ENCODE peak calls at places on chromosomes 5 and 9, in six cellular contexts. One of them, this sample, is unnamed.

GRCh38 chr9:86075132-86075807 is 24.1 kb downstream of the GOLM1 start:
- DNase-seq in activated naive CD4-positive, alpha-beta T cell: no peak
- DNase-seq in iris pigment epithelial cell: peak; percentile 72
- DNase-seq in RCC 7860: no peak
- DNase-seq in effector memory CD4-positive, alpha-beta T cell: no peak
- DNase-seq in head of caudate nucleus: no peak
- DNase-seq in this sample: no peak

GRCh38 chr5:164868761-164869160 is 1363.3 kb downstream of the MAT2B start:
- DNase-seq in RCC 7860: no peak
- DNase-seq in effector memory CD4-positive, alpha-beta T cell: no peak
- DNase-seq in iris pigment epithelial cell: no peak
- DNase-seq in head of caudate nucleus: no peak
- DNase-seq in activated naive CD4-positive, alpha-beta T cell: no peak
- DNase-seq in this sample: no peak

GRCh38 chr5:166720026-166720425 is 1571.4 kb upstream of the WWC1 start:
- DNase-seq in head of caudate nucleus: no peak
- DNase-seq in RCC 7860: no peak
- DNase-seq in iris pigment epithelial cell: peak; percentile 17
- DNase-seq in effector memory CD4-positive, alpha-beta T cell: no peak
- DNase-seq in activated naive CD4-positive, alpha-beta T cell: no peak
- DNase-seq in this sample: no peak

GRCh38 chr9:138021251-138022056 is 143.9 kb downstream of the CACNA1B start:
- DNase-seq in iris pigment epithelial cell: no peak
- DNase-seq in activated naive CD4-positive, alpha-beta T cell: no peak
- DNase-seq in head of caudate nucleus: no peak
- DNase-seq in RCC 7860: no peak
- DNase-seq in effector memory CD4-positive, alpha-beta T cell: no peak
- DNase-seq in this sample: no peak

GRCh38 chr5:76303917-76304316 is 99.2 kb upstream of the IQGAP2 start:
- DNase-seq in iris pigment epithelial cell: peak; percentile 11
- DNase-seq in head of caudate nucleus: no peak
- DNase-seq in effector memory CD4-positive, alpha-beta T cell: peak; percentile 20
- DNase-seq in RCC 7860: peak; percentile 55
- DNase-seq in activated naive CD4-positive, alpha-beta T cell: no peak
- DNase-seq in this sample: peak; percentile 22

GRCh38 chr5:101788797-101789196 is 507.3 kb downstream of the SLCO4C1 start:
- DNase-seq in effector memory CD4-positive, alpha-beta T cell: no peak
- DNase-seq in head of caudate nucleus: no peak
- DNase-seq in RCC 7860: no peak
- DNase-seq in activated naive CD4-positive, alpha-beta T cell: no peak
- DNase-seq in iris pigment epithelial cell: no peak
- DNase-seq in this sample: no peak

GRCh38 chr9:33293782-33294181 is 3.5 kb downstream of the NFX1 start:
- DNase-seq in iris pigment epithelial cell: no peak
- DNase-seq in effector memory CD4-positive, alpha-beta T cell: no peak
- DNase-seq in RCC 7860: no peak
- DNase-seq in activated naive CD4-positive, alpha-beta T cell: no peak
- DNase-seq in head of caudate nucleus: no peak
- DNase-seq in this sample: no peak

GRCh38 chr5:71932131-71932635 is 175.1 kb upstream of the MAP1B start:
- DNase-seq in head of caudate nucleus: no peak
- DNase-seq in iris pigment epithelial cell: peak; percentile 23
- DNase-seq in effector memory CD4-positive, alpha-beta T cell: no peak
- DNase-seq in RCC 7860: peak; percentile 41
- DNase-seq in activated naive CD4-positive, alpha-beta T cell: no peak
- DNase-seq in this sample: no peak

GRCh38 chr9:120924698-120925534 is 1.7 kb downstream of the TRAF1 start:
- DNase-seq in activated naive CD4-positive, alpha-beta T cell: no peak
- DNase-seq in iris pigment epithelial cell: no peak
- DNase-seq in head of caudate nucleus: no peak
- DNase-seq in RCC 7860: peak; percentile 88
- DNase-seq in effector memory CD4-positive, alpha-beta T cell: no peak
- DNase-seq in this sample: no peak

GRCh38 chr9:70639853-70640814 is 225.7 kb upstream of the KLF9 start:
- DNase-seq in iris pigment epithelial cell: peak; percentile 67
- DNase-seq in activated naive CD4-positive, alpha-beta T cell: no peak
- DNase-seq in RCC 7860: peak; percentile 42
- DNase-seq in effector memory CD4-positive, alpha-beta T cell: no peak
- DNase-seq in head of caudate nucleus: no peak
- DNase-seq in this sample: peak; percentile 17

GRCh38 chr5:143258559-143259253 is 144.8 kb downstream of the NR3C1 start:
- DNase-seq in effector memory CD4-positive, alpha-beta T cell: no peak
- DNase-seq in head of caudate nucleus: no peak
- DNase-seq in RCC 7860: peak; percentile 64
- DNase-seq in iris pigment epithelial cell: peak; percentile 49
- DNase-seq in activated naive CD4-positive, alpha-beta T cell: no peak
- DNase-seq in this sample: no peak

GRCh38 chr9:98532574-98532973 is 176.2 kb downstream of the GABBR2 start:
- DNase-seq in RCC 7860: no peak
- DNase-seq in effector memory CD4-positive, alpha-beta T cell: no peak
- DNase-seq in iris pigment epithelial cell: no peak
- DNase-seq in head of caudate nucleus: no peak
- DNase-seq in activated naive CD4-positive, alpha-beta T cell: no peak
- DNase-seq in this sample: no peak

GRCh38 chr5:115573133-115573532 is 28.6 kb upstream of the FEM1C start:
- DNase-seq in iris pigment epithelial cell: peak; percentile 57
- DNase-seq in head of caudate nucleus: no peak
- DNase-seq in RCC 7860: peak; percentile 51
- DNase-seq in activated naive CD4-positive, alpha-beta T cell: no peak
- DNase-seq in effector memory CD4-positive, alpha-beta T cell: no peak
- DNase-seq in this sample: no peak

GRCh38 chr9:129523953-129524847 is 96.7 kb downstream of the C9orf50 start:
- DNase-seq in iris pigment epithelial cell: no peak
- DNase-seq in RCC 7860: no peak
- DNase-seq in head of caudate nucleus: no peak
- DNase-seq in activated naive CD4-positive, alpha-beta T cell: no peak
- DNase-seq in effector memory CD4-positive, alpha-beta T cell: no peak
- DNase-seq in this sample: no peak

GRCh38 chr5:68456756-68457217 is 241.2 kb downstream of the PIK3R1 start:
- DNase-seq in effector memory CD4-positive, alpha-beta T cell: no peak
- DNase-seq in RCC 7860: peak; percentile 88
- DNase-seq in head of caudate nucleus: no peak
- DNase-seq in activated naive CD4-positive, alpha-beta T cell: no peak
- DNase-seq in iris pigment epithelial cell: peak; percentile 68
- DNase-seq in this sample: no peak

GRCh38 chr9:133509179-133510083 is 15.3 kb downstream of the MYMK start:
- DNase-seq in RCC 7860: no peak
- DNase-seq in head of caudate nucleus: no peak
- DNase-seq in effector memory CD4-positive, alpha-beta T cell: no peak
- DNase-seq in activated naive CD4-positive, alpha-beta T cell: peak; percentile 28
- DNase-seq in iris pigment epithelial cell: no peak
- DNase-seq in this sample: no peak

GRCh38 chr5:98880151-98880550 is 48.7 kb downstream of the CHD1 start:
- DNase-seq in activated naive CD4-positive, alpha-beta T cell: no peak
- DNase-seq in iris pigment epithelial cell: peak; percentile 76
- DNase-seq in RCC 7860: peak; percentile 22
- DNase-seq in effector memory CD4-positive, alpha-beta T cell: no peak
- DNase-seq in head of caudate nucleus: no peak
- DNase-seq in this sample: no peak

GRCh38 chr5:180138214-180138975 is 66.8 kb upstream of the RNF130 start:
- DNase-seq in iris pigment epithelial cell: no peak
- DNase-seq in effector memory CD4-positive, alpha-beta T cell: no peak
- DNase-seq in head of caudate nucleus: no peak
- DNase-seq in activated naive CD4-positive, alpha-beta T cell: no peak
- DNase-seq in RCC 7860: no peak
- DNase-seq in this sample: no peak

GRCh38 chr5:154368041-154368800 is 77.6 kb upstream of the SAP30L start:
- DNase-seq in activated naive CD4-positive, alpha-beta T cell: no peak
- DNase-seq in iris pigment epithelial cell: peak; percentile 98
- DNase-seq in effector memory CD4-positive, alpha-beta T cell: no peak
- DNase-seq in RCC 7860: peak; percentile 87
- DNase-seq in head of caudate nucleus: no peak
- DNase-seq in this sample: no peak

GRCh38 chr9:129318121-129319075 is 140.3 kb upstream of the IER5L start:
- DNase-seq in effector memory CD4-positive, alpha-beta T cell: no peak
- DNase-seq in activated naive CD4-positive, alpha-beta T cell: no peak
- DNase-seq in RCC 7860: no peak
- DNase-seq in iris pigment epithelial cell: no peak
- DNase-seq in head of caudate nucleus: no peak
- DNase-seq in this sample: no peak

GRCh38 chr5:35852084-35852734 is 4.5 kb upstream of the IL7R start:
- DNase-seq in iris pigment epithelial cell: peak; percentile 23
- DNase-seq in activated naive CD4-positive, alpha-beta T cell: no peak
- DNase-seq in head of caudate nucleus: no peak
- DNase-seq in RCC 7860: peak; percentile 45
- DNase-seq in effector memory CD4-positive, alpha-beta T cell: no peak
- DNase-seq in this sample: no peak

GRCh38 chr9:89751081-89751855 is 146.5 kb downstream of the GADD45G start:
- DNase-seq in head of caudate nucleus: no peak
- DNase-seq in RCC 7860: no peak
- DNase-seq in iris pigment epithelial cell: no peak
- DNase-seq in activated naive CD4-positive, alpha-beta T cell: no peak
- DNase-seq in effector memory CD4-positive, alpha-beta T cell: no peak
- DNase-seq in this sample: no peak

GRCh38 chr9:110622368-110622767 is 42.8 kb upstream of the SVEP1 start:
- DNase-seq in head of caudate nucleus: no peak
- DNase-seq in RCC 7860: no peak
- DNase-seq in activated naive CD4-positive, alpha-beta T cell: no peak
- DNase-seq in effector memory CD4-positive, alpha-beta T cell: no peak
- DNase-seq in iris pigment epithelial cell: no peak
- DNase-seq in this sample: no peak

GRCh38 chr5:128706269-128706668 is 168.2 kb upstream of the FBN2 start:
- DNase-seq in effector memory CD4-positive, alpha-beta T cell: no peak
- DNase-seq in activated naive CD4-positive, alpha-beta T cell: no peak
- DNase-seq in RCC 7860: no peak
- DNase-seq in head of caudate nucleus: no peak
- DNase-seq in iris pigment epithelial cell: no peak
- DNase-seq in this sample: no peak

GRCh38 chr5:150131461-150131860 is 24.2 kb downstream of the PDGFRB start:
- DNase-seq in RCC 7860: no peak
- DNase-seq in head of caudate nucleus: no peak
- DNase-seq in effector memory CD4-positive, alpha-beta T cell: no peak
- DNase-seq in iris pigment epithelial cell: peak; percentile 69
- DNase-seq in activated naive CD4-positive, alpha-beta T cell: no peak
- DNase-seq in this sample: no peak

GRCh38 chr9:129981180-129981907 is 61.6 kb downstream of the FNBP1 start:
- DNase-seq in head of caudate nucleus: peak; percentile 27
- DNase-seq in iris pigment epithelial cell: no peak
- DNase-seq in activated naive CD4-positive, alpha-beta T cell: no peak
- DNase-seq in RCC 7860: no peak
- DNase-seq in effector memory CD4-positive, alpha-beta T cell: no peak
- DNase-seq in this sample: no peak

GRCh38 chr9:83981126-83981871 is 694 bp downstream of the RMI1 start:
- DNase-seq in effector memory CD4-positive, alpha-beta T cell: no peak
- DNase-seq in iris pigment epithelial cell: peak; percentile 65
- DNase-seq in RCC 7860: no peak
- DNase-seq in head of caudate nucleus: no peak
- DNase-seq in activated naive CD4-positive, alpha-beta T cell: no peak
- DNase-seq in this sample: no peak

This sample was measured in NCI-H1930.